ENCODE peak calls at places on chromosomes 4 and X, in eight cellular contexts. H is SK-N-SH, R is A549, E is WTC11, P is K562, C is H1, J is GM12878, U is endothelial cell of umbilical vein. K is an unnamed sample.

GRCh38 chrX:107827852-107828251 is 2.2 kb downstream of the MID2 start:
- DNase-seq in H (no peak), R (no peak), E (no peak), P (no peak), C (no peak), J (no peak), U (no peak), K (no peak)

GRCh38 chrX:11159149-11159548 is 48.0 kb downstream of the HCCS start:
- DNase-seq in H (no peak), R (no peak), E (no peak), P (peak; percentile 15), C (no peak), J (no peak), U (no peak), K (no peak)

GRCh38 chrX:12970691-12971202 is 4.2 kb upstream of the TMSB4X start:
- DNase-seq in H (no peak), R (no peak), E (peak; percentile 12), P (no peak), C (no peak), J (peak; percentile 55), U (peak; percentile 84), K (peak; percentile 87)

GRCh38 chr4:1572521-1572920 is 111.6 kb downstream of the FAM53A start:
- DNase-seq in H (no peak), R (no peak), E (peak; percentile 75), P (peak; percentile 68), C (no peak), J (no peak), U (no peak), K (no peak)

GRCh38 chr4:25928956-25929336 is 14.9 kb downstream of the SMIM20 start:
- DNase-seq in H (no peak), R (no peak), E (no peak), P (no peak), C (no peak), J (no peak), U (peak; percentile 38), K (no peak)

GRCh38 chr4:73701116-73701515 is 39.3 kb upstream of the CXCL8 start:
- DNase-seq in H (no peak), R (no peak), E (no peak), P (no peak), C (no peak), J (no peak), U (no peak), K (no peak)

GRCh38 chr4:126888968-126889367 is 743.8 kb upstream of the INTU start:
- DNase-seq in H (no peak), R (no peak), E (no peak), P (no peak), C (no peak), J (no peak), U (no peak), K (no peak)

GRCh38 chr4:158538911-158539310 is 17.2 kb downstream of the RXFP1 start:
- DNase-seq in H (no peak), R (no peak), E (no peak), P (no peak), C (no peak), J (no peak), U (no peak), K (peak; percentile 46)

GRCh38 chrX:47936224-47936939 is 67.4 kb downstream of the ZNF182 start:
- DNase-seq in H (no peak), R (no peak), E (peak; percentile 20), P (peak; percentile 55), C (no peak), J (no peak), U (no peak), K (no peak)

GRCh38 chrX:40971736-40972135 is 113.5 kb upstream of the USP9X start:
- DNase-seq in H (no peak), R (peak; percentile 19), E (no peak), P (no peak), C (no peak), J (no peak), U (no peak), K (no peak)

GRCh38 chr4:130714006-130714405 is 1618.1 kb downstream of the C4orf33 start:
- DNase-seq in H (no peak), R (no peak), E (no peak), P (no peak), C (no peak), J (no peak), U (no peak), K (no peak)

GRCh38 chr4:178414881-178415446 is 972.7 kb upstream of the AGA start:
- DNase-seq in H (peak; percentile 1), R (no peak), E (no peak), P (no peak), C (no peak), J (no peak), U (no peak), K (no peak)

GRCh38 chr4:53021709-53022108 is 159.6 kb downstream of the RASL11B start:
- DNase-seq in H (no peak), R (no peak), E (no peak), P (no peak), C (no peak), J (no peak), U (no peak), K (no peak)

GRCh38 chr4:23999714-24000113 is 109.9 kb upstream of the PPARGC1A start:
- DNase-seq in H (no peak), R (no peak), E (no peak), P (no peak), C (no peak), J (no peak), U (no peak), K (no peak)

GRCh38 chrX:104659037-104659744 is 93.2 kb downstream of the IL1RAPL2 start:
- DNase-seq in H (no peak), R (no peak), E (no peak), P (no peak), C (no peak), J (no peak), U (no peak), K (no peak)

GRCh38 chrX:72495041-72495440 is 77.6 kb downstream of the HDAC8 start:
- DNase-seq in H (peak; percentile 27), R (no peak), E (no peak), P (no peak), C (no peak), J (no peak), U (no peak), K (no peak)
- TF ChIP-seq MAX in H (no peak), R (no peak), E (no peak), P (no peak), C (no peak), J (no peak), U (no peak), K (no peak)

GRCh38 chrX:152733261-152733975 is at the start of the genes CSAG1 and MAGEA12:
- DNase-seq in H (peak; percentile 81), R (peak; percentile 6), E (no peak), P (peak; percentile 75), C (no peak), J (no peak), U (no peak), K (no peak)
- TF ChIP-seq MAX in H (no peak), R (no peak), E (no peak), P (no peak), C (no peak), J (no peak), U (no peak), K (no peak)

DNA sequence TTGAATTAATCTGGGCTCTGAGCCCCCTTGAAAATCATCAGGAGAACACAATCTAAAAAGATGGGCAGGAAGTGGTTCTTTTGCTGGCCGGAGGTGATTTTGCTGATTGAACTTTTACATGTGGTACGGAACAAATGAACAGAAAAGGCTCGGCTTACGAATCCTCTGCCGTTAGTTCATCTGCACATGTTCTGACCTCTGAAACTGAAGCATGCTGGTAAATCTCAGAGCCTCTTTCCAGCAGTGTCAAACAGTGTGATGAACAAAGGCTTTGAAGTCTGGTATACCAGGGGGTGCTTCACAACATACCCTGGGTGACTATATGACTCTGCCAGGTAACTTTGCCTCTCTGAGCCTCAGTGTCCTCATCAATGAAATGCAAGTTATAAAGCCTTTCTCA is 194.2 kb upstream of the C1QTNF7 start:
- DNase-seq in H (no peak), R (no peak), E (no peak), P (no peak), C (no peak), J (no peak), U (no peak), K (no peak)
- TF ChIP-seq MAX in H (no peak), R (no peak), E (no peak), P (no peak), C (no peak), J (no peak), U (no peak), K (no peak)

GRCh38 chrX:30278365-30278764 is 30.8 kb downstream of the NR0B1 start:
- DNase-seq in H (no peak), R (no peak), E (no peak), P (no peak), C (no peak), J (no peak), U (no peak), K (no peak)
- TF ChIP-seq MAX in H (no peak), R (no peak), E (no peak), P (no peak), C (no peak), J (no peak), U (no peak), K (no peak)

DNA sequence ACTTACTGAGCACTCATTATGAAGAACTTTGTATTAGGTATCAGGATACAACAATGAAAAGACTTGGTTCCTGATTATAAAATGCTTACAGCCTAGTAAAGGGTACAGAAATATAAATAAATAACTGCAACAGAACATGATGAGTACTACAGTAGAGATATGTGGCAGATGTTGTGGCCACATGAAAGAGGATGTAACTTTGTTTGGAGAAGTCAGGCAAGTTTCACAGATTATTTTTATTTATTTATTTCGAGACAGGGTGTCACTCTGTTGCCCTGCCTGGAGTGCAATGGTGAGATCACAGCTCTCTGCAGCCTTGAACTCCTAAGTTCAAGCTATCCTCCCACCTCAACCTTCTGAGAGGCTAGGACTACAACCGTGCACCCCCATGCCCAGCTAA is 15.8 kb upstream of the UBE2K start:
- DNase-seq in H (no peak), R (no peak), E (no peak), P (no peak), C (no peak), J (no peak), U (no peak), K (no peak)
- TF ChIP-seq MAX in H (no peak), R (no peak), E (no peak), P (no peak), C (no peak), J (no peak), U (no peak), K (no peak)

DNA sequence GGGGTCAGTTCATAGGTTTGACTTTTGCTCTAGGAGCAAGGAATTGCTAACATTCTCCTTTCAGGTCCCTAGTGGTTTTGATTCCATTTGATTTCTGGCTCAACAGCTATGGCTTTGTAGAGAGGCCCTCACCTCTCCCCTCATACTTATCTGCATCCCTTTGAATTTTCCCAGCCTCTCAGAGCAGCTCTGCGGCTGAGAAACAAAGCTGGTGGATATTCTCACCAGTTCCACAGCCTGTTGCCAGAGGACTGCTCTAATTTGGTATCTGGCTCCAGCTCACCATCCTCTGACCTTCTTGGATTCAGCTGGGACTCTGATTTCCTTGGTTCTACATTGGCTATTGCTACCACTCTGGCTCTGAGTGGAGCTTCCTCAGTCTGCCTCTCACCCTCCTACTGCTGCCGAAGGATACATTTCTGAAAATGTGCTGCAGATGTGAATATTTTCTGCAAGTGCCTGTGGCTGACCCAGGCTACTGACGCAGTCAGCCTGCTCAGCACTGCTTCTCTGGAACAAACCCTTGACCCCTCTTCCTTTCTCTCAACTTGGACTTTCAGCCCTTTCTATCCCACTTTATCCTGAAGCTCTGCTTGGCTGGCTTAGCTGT is 110.9 kb upstream of the ENPEP start:
- DNase-seq in H (no peak), R (no peak), E (no peak), P (no peak), C (no peak), J (no peak), U (no peak), K (no peak)
- TF ChIP-seq MAX in H (no peak), R (no peak), E (no peak), P (no peak), C (no peak), J (no peak), U (no peak), K (no peak)